ENCODE peak calls at places on chromosomes 6 and 20, in nine cellular contexts. J is NCI-H2081, Z is dermis microvascular lymphatic vessel endothelial cell, F is LoVo, P is MM.1S, A is choroid plexus epithelial cell, M is COR-L47, D is uterus, R is EL. N is an unnamed sample.

GRCh38 chr20:53794529-53795115 is 201.0 kb upstream of the ZNF217 start:
- DNase-seq in J (no peak), Z (no peak), F (no peak), P (no peak), A (peak), M (no peak), D (no peak), R (peak), N (no peak)

GRCh38 chr6:14917101-14917500 is 328.8 kb upstream of the JARID2 start:
- DNase-seq in J (no peak), Z (no peak), F (no peak), P (no peak), A (peak), M (no peak), D (no peak), R (peak), N (no peak)

GRCh38 chr20:34980543-34981213 is 25.0 kb downstream of the MYH7B start:
- DNase-seq in J (no peak), Z (peak), F (no peak), P (no peak), A (no peak), M (no peak), D (no peak), R (no peak), N (peak)

GRCh38 chr6:75207211-75207984 is 1.5 kb upstream of the COL12A1 start:
- DNase-seq in J (no peak), Z (no peak), F (no peak), P (no peak), A (no peak), M (no peak), D (peak), R (no peak), N (no peak)

GRCh38 chr6:85498596-85499258 is 48.8 kb downstream of the NT5E start:
- DNase-seq in J (peak), Z (peak), F (peak), P (no peak), A (peak), M (peak), D (no peak), R (peak), N (peak)

GRCh38 chr20:20743511-20744169 is 31.2 kb upstream of the RALGAPA2 start:
- DNase-seq in J (peak), Z (peak), F (no peak), P (no peak), A (peak), M (no peak), D (peak), R (no peak), N (peak)

GRCh38 chr20:31663838-31664695 is 26.4 kb downstream of the COX4I2 start:
- DNase-seq in J (peak), Z (no peak), F (no peak), P (no peak), A (no peak), M (peak), D (no peak), R (no peak), N (peak)

GRCh38 chr6:42118162-42119001 is 24.0 kb downstream of the C6orf132 start:
- DNase-seq in J (no peak), Z (no peak), F (peak), P (no peak), A (no peak), M (no peak), D (no peak), R (peak), N (peak)

GRCh38 chr6:165768961-165769360 is 105.9 kb upstream of the PDE10A start:
- DNase-seq in J (no peak), Z (peak), F (no peak), P (no peak), A (peak), M (no peak), D (no peak), R (no peak), N (no peak)

GRCh38 chr6:85675030-85675819 is 32.5 kb upstream of the SYNCRIP start:
- DNase-seq in J (no peak), Z (no peak), F (peak), P (no peak), A (peak), M (no peak), D (no peak), R (peak), N (no peak)

GRCh38 chr6:85887467-85887866 is 244.8 kb upstream of the SYNCRIP start:
- DNase-seq in J (no peak), Z (no peak), F (no peak), P (no peak), A (no peak), M (no peak), D (no peak), R (no peak), N (no peak)

GRCh38 chr6:124223596-124223995 is 419.9 kb downstream of the NKAIN2 start:
- DNase-seq in J (no peak), Z (no peak), F (no peak), P (no peak), A (peak), M (no peak), D (no peak), R (no peak), N (no peak)

GRCh38 chr6:156395276-156395675 is 381.9 kb upstream of the ARID1B start:
- DNase-seq in J (peak), Z (no peak), F (no peak), P (peak), A (no peak), M (no peak), D (no peak), R (no peak), N (peak)

GRCh38 chr20:50850721-50851286 is 55.9 kb downstream of the BCAS4 start:
- DNase-seq in J (no peak), Z (no peak), F (no peak), P (no peak), A (peak), M (no peak), D (no peak), R (no peak), N (no peak)

GRCh38 chr6:47741807-47742206 is 40.0 kb upstream of the OPN5 start:
- DNase-seq in J (no peak), Z (peak), F (peak), P (no peak), A (peak), M (no peak), D (no peak), R (peak), N (peak)

GRCh38 chr6:85865665-85866372 is 223.1 kb upstream of the SYNCRIP start:
- DNase-seq in J (no peak), Z (peak), F (peak), P (peak), A (peak), M (peak), D (no peak), R (peak), N (peak)

GRCh38 chr6:113758725-113759576 is 98.2 kb upstream of the MARCKS start:
- DNase-seq in J (no peak), Z (no peak), F (no peak), P (no peak), A (peak), M (no peak), D (no peak), R (no peak), N (no peak)

GRCh38 chr6:107082045-107082444 is 33.3 kb downstream of the BEND3 start:
- DNase-seq in J (no peak), Z (peak), F (no peak), P (no peak), A (peak), M (no peak), D (no peak), R (peak), N (no peak)

GRCh38 chr6:138086573-138087196 is 20.5 kb downstream of the PERP start:
- DNase-seq in J (peak), Z (no peak), F (peak), P (no peak), A (peak), M (peak), D (no peak), R (peak), N (no peak)

GRCh38 chr20:51529758-51530157 is 12.8 kb downstream of the NFATC2 start:
- DNase-seq in J (no peak), Z (no peak), F (no peak), P (no peak), A (peak), M (no peak), D (no peak), R (peak), N (no peak)

GRCh38 chr20:33685328-33686007 is 717 bp downstream of the E2F1 start:
- DNase-seq in J (peak), Z (no peak), F (no peak), P (peak), A (no peak), M (peak), D (peak), R (peak), N (peak)

GRCh38 chr6:12555781-12556180 is 160.8 kb upstream of the PHACTR1 start:
- DNase-seq in J (no peak), Z (no peak), F (no peak), P (no peak), A (no peak), M (no peak), D (no peak), R (peak), N (no peak)

GRCh38 chr20:3980260-3981131 is 34.9 kb downstream of the RNF24 start:
- DNase-seq in J (no peak), Z (peak), F (peak), P (peak), A (peak), M (no peak), D (no peak), R (peak), N (no peak)

GRCh38 chr20:31833130-31833930 is 12.1 kb downstream of the FOXS1 start:
- DNase-seq in J (peak), Z (no peak), F (peak), P (peak), A (peak), M (peak), D (peak), R (peak), N (peak)

GRCh38 chr20:3857405-3857804 is 10.8 kb downstream of the MAVS start:
- DNase-seq in J (peak), Z (no peak), F (no peak), P (no peak), A (no peak), M (peak), D (no peak), R (no peak), N (no peak)

GRCh38 chr20:59752704-59753460 is 148.5 kb downstream of the PHACTR3 start:
- DNase-seq in J (no peak), Z (no peak), F (no peak), P (peak), A (no peak), M (no peak), D (no peak), R (no peak), N (no peak)

GRCh38 chr20:35561268-35561667 is 19.4 kb downstream of the ERGIC3 start:
- DNase-seq in J (no peak), Z (no peak), F (no peak), P (peak), A (peak), M (peak), D (no peak), R (peak), N (no peak)

GRCh38 chr20:53608456-53609413 is 15.1 kb upstream of the ZNF217 start:
- DNase-seq in J (no peak), Z (no peak), F (peak), P (no peak), A (peak), M (no peak), D (no peak), R (no peak), N (peak)

GRCh38 chr6:7649037-7649810 is 59.2 kb downstream of the SNRNP48 start:
- DNase-seq in J (no peak), Z (no peak), F (no peak), P (no peak), A (no peak), M (no peak), D (no peak), R (no peak), N (no peak)

GRCh38 chr20:32737371-32738223 is 5.7 kb downstream of the COMMD7 start:
- DNase-seq in J (no peak), Z (no peak), F (no peak), P (no peak), A (peak), M (no peak), D (no peak), R (peak), N (no peak)

GRCh38 chr20:25584905-25585704 is at the start of gene NINL:
- DNase-seq in J (peak), Z (no peak), F (no peak), P (no peak), A (peak), M (peak), D (peak), R (peak), N (peak)